ENCODE peak calls at places on chromosomes 5 and 9, in four cellular contexts. One of them, this sample, is unnamed.

GRCh38 chr5:1723476-1723875 is 76.2 kb downstream of the MRPL36 start:
- DNase-seq in A172: no peak
- DNase-seq in activated T-helper 1 cell treated with anti-CD3 and anti-CD28 coated beads, Interleukin-2, amount 50 U/mL, for 16 hours: no peak
- DNase-seq in K562: no peak
- DNase-seq in this sample: no peak

GRCh38 chr5:143085319-143085917 is 315.2 kb downstream of the ARHGAP26 start:
- DNase-seq in K562: no peak
- DNase-seq in activated T-helper 1 cell treated with anti-CD3 and anti-CD28 coated beads, Interleukin-2, amount 50 U/mL, for 16 hours: no peak
- DNase-seq in A172: no peak
- DNase-seq in this sample: no peak

GRCh38 chr9:114348906-114349482 is 19.3 kb downstream of the ORM2 start:
- DNase-seq in activated T-helper 1 cell treated with anti-CD3 and anti-CD28 coated beads, Interleukin-2, amount 50 U/mL, for 16 hours: peak; percentile 64
- DNase-seq in A172: peak; percentile 99
- DNase-seq in K562: peak; percentile 90
- DNase-seq in this sample: peak; percentile 99

GRCh38 chr5:83711982-83712601 is 8.6 kb downstream of the HAPLN1 start:
- DNase-seq in K562: peak; percentile 68
- DNase-seq in activated T-helper 1 cell treated with anti-CD3 and anti-CD28 coated beads, Interleukin-2, amount 50 U/mL, for 16 hours: no peak
- DNase-seq in A172: peak; percentile 31
- DNase-seq in this sample: no peak

GRCh38 chr5:173231996-173232498 is 3.0 kb downstream of the NKX2-5 start:
- DNase-seq in A172: no peak
- DNase-seq in K562: no peak
- DNase-seq in activated T-helper 1 cell treated with anti-CD3 and anti-CD28 coated beads, Interleukin-2, amount 50 U/mL, for 16 hours: no peak
- DNase-seq in this sample: no peak

GRCh38 chr9:25681270-25681669 is 3.0 kb upstream of the TUSC1 start:
- DNase-seq in activated T-helper 1 cell treated with anti-CD3 and anti-CD28 coated beads, Interleukin-2, amount 50 U/mL, for 16 hours: no peak
- DNase-seq in K562: no peak
- DNase-seq in A172: peak; percentile 80
- DNase-seq in this sample: no peak

GRCh38 chr5:1466631-1467265 is 21.5 kb upstream of the SLC6A3 start:
- DNase-seq in K562: no peak
- DNase-seq in A172: no peak
- DNase-seq in activated T-helper 1 cell treated with anti-CD3 and anti-CD28 coated beads, Interleukin-2, amount 50 U/mL, for 16 hours: no peak
- DNase-seq in this sample: no peak

GRCh38 chr5:120327180-120327579 is 136.9 kb upstream of the PRR16 start:
- DNase-seq in A172: no peak
- DNase-seq in K562: no peak
- DNase-seq in activated T-helper 1 cell treated with anti-CD3 and anti-CD28 coated beads, Interleukin-2, amount 50 U/mL, for 16 hours: no peak
- DNase-seq in this sample: no peak

GRCh38 chr9:87672586-87672985 is 53.3 kb upstream of the CTSL start:
- DNase-seq in activated T-helper 1 cell treated with anti-CD3 and anti-CD28 coated beads, Interleukin-2, amount 50 U/mL, for 16 hours: no peak
- DNase-seq in A172: no peak
- DNase-seq in K562: no peak
- DNase-seq in this sample: no peak

GRCh38 chr9:132857031-132857430 is 21.1 kb downstream of the AK8 start:
- DNase-seq in activated T-helper 1 cell treated with anti-CD3 and anti-CD28 coated beads, Interleukin-2, amount 50 U/mL, for 16 hours: no peak
- DNase-seq in K562: no peak
- DNase-seq in A172: peak; percentile 10
- DNase-seq in this sample: no peak

GRCh38 chr9:4371108-4371507 is 71.2 kb upstream of the GLIS3 start:
- DNase-seq in A172: peak; percentile 81
- DNase-seq in activated T-helper 1 cell treated with anti-CD3 and anti-CD28 coated beads, Interleukin-2, amount 50 U/mL, for 16 hours: no peak
- DNase-seq in K562: no peak
- DNase-seq in this sample: no peak

GRCh38 chr9:124752967-124753366 is 18.1 kb downstream of the NR6A1 start:
- DNase-seq in K562: no peak
- DNase-seq in A172: peak; percentile 71
- DNase-seq in activated T-helper 1 cell treated with anti-CD3 and anti-CD28 coated beads, Interleukin-2, amount 50 U/mL, for 16 hours: no peak
- DNase-seq in this sample: no peak

GRCh38 chr5:178386532-178386931 is 153.9 kb upstream of the PHYKPL start:
- DNase-seq in K562: no peak
- DNase-seq in A172: no peak
- DNase-seq in activated T-helper 1 cell treated with anti-CD3 and anti-CD28 coated beads, Interleukin-2, amount 50 U/mL, for 16 hours: no peak
- DNase-seq in this sample: no peak

GRCh38 chr9:31535659-31536058 is 848.8 kb upstream of the ACO1 start:
- DNase-seq in activated T-helper 1 cell treated with anti-CD3 and anti-CD28 coated beads, Interleukin-2, amount 50 U/mL, for 16 hours: no peak
- DNase-seq in K562: no peak
- DNase-seq in A172: no peak
- DNase-seq in this sample: peak; percentile 42

GRCh38 chr9:125966959-125967711 is 220.0 kb downstream of the PBX3 start:
- DNase-seq in A172: no peak
- DNase-seq in activated T-helper 1 cell treated with anti-CD3 and anti-CD28 coated beads, Interleukin-2, amount 50 U/mL, for 16 hours: no peak
- DNase-seq in K562: no peak
- DNase-seq in this sample: no peak

GRCh38 chr9:86947146-86948081 is at the start of gene GAS1:
- DNase-seq in K562: peak; percentile 37
- DNase-seq in activated T-helper 1 cell treated with anti-CD3 and anti-CD28 coated beads, Interleukin-2, amount 50 U/mL, for 16 hours: peak; percentile 42
- DNase-seq in A172: peak; percentile 77
- DNase-seq in this sample: peak; percentile 72

GRCh38 chr5:37086466-37087178 is 162.6 kb downstream of the CPLANE1 start:
- DNase-seq in K562: peak; percentile 3
- DNase-seq in activated T-helper 1 cell treated with anti-CD3 and anti-CD28 coated beads, Interleukin-2, amount 50 U/mL, for 16 hours: no peak
- DNase-seq in A172: peak; percentile 20
- DNase-seq in this sample: peak; percentile 82

GRCh38 chr9:135343136-135343535 is 136.4 kb upstream of the PPP1R26 start:
- DNase-seq in activated T-helper 1 cell treated with anti-CD3 and anti-CD28 coated beads, Interleukin-2, amount 50 U/mL, for 16 hours: no peak
- DNase-seq in K562: no peak
- DNase-seq in A172: no peak
- DNase-seq in this sample: no peak

GRCh38 chr9:3446313-3446712 is 79.5 kb downstream of the RFX3 start:
- DNase-seq in activated T-helper 1 cell treated with anti-CD3 and anti-CD28 coated beads, Interleukin-2, amount 50 U/mL, for 16 hours: no peak
- DNase-seq in K562: no peak
- DNase-seq in A172: no peak
- DNase-seq in this sample: no peak

This sample was measured in MV-4-11.